ENCODE peak calls at places on chromosomes 12 and 14, in five cellular contexts. C, N, P, Y and V are unnamed samples.

GRCh38 chr14:96762650-96763049 is 34.5 kb upstream of the VRK1 start:
- DNase-seq in Y (no peak), N (no peak), P (no peak), C (no peak), V (peak)

GRCh38 chr14:95875831-95876768 is 532 bp upstream of the TUNAR start:
- DNase-seq in C (no peak), N (no peak), P (no peak), Y (no peak), V (no peak)

GRCh38 chr14:58131386-58131785 is 20.6 kb downstream of the ARMH4 start:
- DNase-seq in P (no peak), Y (no peak), N (no peak), C (no peak), V (no peak)

GRCh38 chr12:6536894-6537579 is 2.7 kb downstream of the GAPDH start:
- DNase-seq in P (no peak), C (no peak), Y (no peak), N (no peak), V (no peak)

GRCh38 chr12:94193623-94194022 is 45.2 kb downstream of the PLXNC1 start:
- DNase-seq in Y (no peak), P (no peak), C (no peak), N (no peak), V (no peak)

GRCh38 chr14:25111061-25111601 is 61.2 kb upstream of the STXBP6 start:
- DNase-seq in Y (no peak), P (peak), N (no peak), C (no peak), V (peak)

GRCh38 chr12:57609091-57609780 is 2.0 kb upstream of the ARHGEF25 start:
- DNase-seq in Y (no peak), N (no peak), P (no peak), C (no peak), V (no peak)

GRCh38 chr12:16891673-16892072 is 285.7 kb upstream of the LMO3 start:
- DNase-seq in C (no peak), N (no peak), P (no peak), Y (no peak), V (no peak)